ENCODE peak calls at places on chromosomes 7 and 10, in five cellular contexts. K is mucosa of descending colon; S is HuH-7.5; L is brain microvascular endothelial cell; A is activated effector memory CD4-positive, alpha-beta T cell treated with anti-CD3 and anti-CD28 coated beads, Interleukin-2, amount 50 U/mL, for 16 hours. Y is an unnamed sample.

GRCh38 chr7:154928136-154929005 is 74.6 kb downstream of the PAXIP1 start:
- DNase-seq in K (peak; percentile 47), S (no peak), L (peak; percentile 60), A (peak; percentile 79), Y (no peak)

GRCh38 chr10:124315599-124316270 is 103.0 kb downstream of the OAT start:
- DNase-seq in K (no peak), S (no peak), L (peak; percentile 56), A (no peak), Y (peak; percentile 19)

GRCh38 chr7:75937958-75938786 is 23.2 kb downstream of the POR start:
- DNase-seq in K (no peak), S (no peak), L (peak; percentile 87), A (no peak), Y (peak; percentile 89)

GRCh38 chr10:597976-598375 is 91.5 kb downstream of the DIP2C start:
- DNase-seq in K (no peak), S (no peak), L (no peak), A (no peak), Y (peak; percentile 81)

GRCh38 chr10:118007773-118008172 is 39.0 kb downstream of the RAB11FIP2 start:
- DNase-seq in K (no peak), S (no peak), L (no peak), A (no peak), Y (no peak)

GRCh38 chr7:128458956-128459355 is 3.3 kb downstream of the HILPDA start:
- DNase-seq in K (no peak), S (no peak), L (no peak), A (no peak), Y (no peak)

GRCh38 chr7:23261843-23262452 is 15.4 kb downstream of the GPNMB start:
- DNase-seq in K (peak; percentile 34), S (peak; percentile 71), L (peak; percentile 54), A (peak; percentile 82), Y (peak; percentile 88)

GRCh38 chr7:16067695-16068094 is 353.6 kb downstream of the CRPPA start:
- DNase-seq in K (no peak), S (no peak), L (no peak), A (no peak), Y (no peak)

GRCh38 chr10:89516149-89516832 is 19.1 kb downstream of the SLC16A12 start:
- DNase-seq in K (no peak), S (no peak), L (peak; percentile 99), A (no peak), Y (no peak)

GRCh38 chr7:39987641-39988347 is 37.7 kb downstream of the CDK13 start:
- DNase-seq in K (no peak), S (no peak), L (no peak), A (no peak), Y (no peak)

GRCh38 chr7:135282621-135283295 is 49.1 kb downstream of the STRA8 start:
- DNase-seq in K (no peak), S (no peak), L (peak; percentile 60), A (no peak), Y (no peak)

GRCh38 chr10:86958109-86958830 is at the start of gene SNCG:
- DNase-seq in K (no peak), S (no peak), L (no peak), A (peak; percentile 55), Y (peak; percentile 84)

GRCh38 chr10:43205681-43206390 is 61.0 kb downstream of the RASGEF1A start:
- DNase-seq in K (peak; percentile 16), S (no peak), L (no peak), A (no peak), Y (peak; percentile 62)

Y was measured in posterior vena cava.